ENCODE peak calls at places on chromosomes 11 and 22, in four cellular contexts. D, H, A and N are unnamed samples.

GRCh38 chr11:14320020-14320419 is 39.0 kb downstream of the RRAS2 start:
- DNase-seq in D (no peak), H (no peak), A (no peak), N (no peak)

GRCh38 chr11:17639091-17639490 is 80.3 kb upstream of the MYOD1 start:
- DNase-seq in D (no peak), H (no peak), A (no peak), N (no peak)

GRCh38 chr22:41848468-41848867 is 15.6 kb downstream of the SREBF2 start:
- DNase-seq in D (no peak), H (peak), A (no peak), N (peak)

GRCh38 chr22:44443641-44444235 is 54.3 kb downstream of the RTL6 start:
- DNase-seq in D (no peak), H (no peak), A (no peak), N (peak)

GRCh38 chr11:73274722-73275380 is 2.7 kb downstream of the P2RY6 start:
- DNase-seq in D (no peak), H (peak), A (no peak), N (peak)

GRCh38 chr11:92552942-92553341 is 328.3 kb downstream of the FAT3 start:
- DNase-seq in D (no peak), H (no peak), A (no peak), N (no peak)

GRCh38 chr11:10650630-10651029 is 42.9 kb downstream of the IRAG1 start:
- DNase-seq in D (no peak), H (no peak), A (no peak), N (peak)

GRCh38 chr11:133082453-133082781 is 449.9 kb downstream of the OPCML start:
- DNase-seq in D (no peak), H (peak), A (no peak), N (peak)

GRCh38 chr11:118785362-118785761 is 5.6 kb downstream of the DDX6 start:
- DNase-seq in D (no peak), H (no peak), A (no peak), N (no peak)

GRCh38 chr22:17313591-17313990 is 55.7 kb upstream of the CECR2 start:
- DNase-seq in D (no peak), H (no peak), A (no peak), N (no peak)

GRCh38 chr22:45441158-45441557 is 27.7 kb downstream of the RIBC2 start:
- DNase-seq in D (peak), H (peak), A (peak), N (peak)

GRCh38 chr11:123587559-123587958 is 66.9 kb downstream of the SCN3B start:
- DNase-seq in D (no peak), H (no peak), A (no peak), N (peak)

GRCh38 chr22:43945632-43946390 is 9.4 kb upstream of the SAMM50 start:
- DNase-seq in D (peak), H (peak), A (no peak), N (peak)

GRCh38 chr22:20472629-20473442 is 22.8 kb downstream of the KLHL22 start:
- DNase-seq in D (no peak), H (no peak), A (no peak), N (no peak)

GRCh38 chr11:16098827-16099226 is 257.5 kb downstream of the SOX6 start:
- DNase-seq in D (no peak), H (no peak), A (no peak), N (no peak)

GRCh38 chr22:50434849-50435700 is 39.8 kb downstream of the SBF1 start:
- DNase-seq in D (no peak), H (no peak), A (no peak), N (no peak)

GRCh38 chr11:61545341-61545740 is 35.5 kb downstream of the SYT7 start:
- DNase-seq in D (no peak), H (no peak), A (no peak), N (no peak)

GRCh38 chr11:96388891-96389603 is 665 bp downstream of the CCDC82 start:
- DNase-seq in D (no peak), H (no peak), A (no peak), N (no peak)

GRCh38 chr11:81804858-81805257 is 928.8 kb downstream of the FAM181B start:
- DNase-seq in D (no peak), H (no peak), A (no peak), N (no peak)

GRCh38 chr11:95084509-95084908 is 5.1 kb upstream of the ENDOD1 start:
- DNase-seq in D (no peak), H (no peak), A (no peak), N (no peak)

GRCh38 chr22:17841836-17842235 is 67.6 kb upstream of the BID start:
- DNase-seq in D (peak), H (no peak), A (no peak), N (no peak)

GRCh38 chr11:114821626-114822025 is 143.3 kb downstream of the NXPE2 start:
- DNase-seq in D (no peak), H (peak), A (no peak), N (no peak)

GRCh38 chr11:4086584-4087353 is 7.8 kb upstream of the RRM1 start:
- DNase-seq in D (no peak), H (no peak), A (no peak), N (no peak)

GRCh38 chr22:44531487-44531886 is 33.5 kb upstream of the RTL6 start:
- DNase-seq in D (no peak), H (peak), A (no peak), N (no peak)

GRCh38 chr11:108112059-108112458 is 9.3 kb upstream of the ACAT1 start:
- DNase-seq in D (no peak), H (no peak), A (no peak), N (no peak)

GRCh38 chr11:8959546-8960166 is 4.6 kb downstream of the TMEM9B start:
- DNase-seq in D (no peak), H (peak), A (no peak), N (no peak)

GRCh38 chr11:103051158-103051801 is 40.7 kb downstream of the DCUN1D5 start:
- DNase-seq in D (no peak), H (no peak), A (no peak), N (no peak)

GRCh38 chr11:119919656-119920055 is 190.7 kb upstream of the NECTIN1 start:
- DNase-seq in D (no peak), H (no peak), A (no peak), N (no peak)

GRCh38 chr11:45280449-45280848 is 5.7 kb downstream of the SYT13 start:
- DNase-seq in D (no peak), H (no peak), A (no peak), N (no peak)

GRCh38 chr11:11391796-11392195 is 38.7 kb upstream of the CSNK2A3 start:
- DNase-seq in D (no peak), H (no peak), A (no peak), N (peak)

GRCh38 chr22:28505416-28506156 is 174.1 kb downstream of the TTC28 start:
- DNase-seq in D (no peak), H (no peak), A (no peak), N (no peak)

GRCh38 chr11:102551188-102551781 is 20.7 kb upstream of the MMP7 start:
- DNase-seq in D (no peak), H (no peak), A (no peak), N (no peak)

GRCh38 chr22:48334971-48335370 is 1492.7 kb downstream of the BRD1 start:
- DNase-seq in D (no peak), H (no peak), A (no peak), N (peak)

GRCh38 chr22:42313804-42314581 is 43.5 kb upstream of the TCF20 start:
- DNase-seq in D (peak), H (peak), A (peak), N (peak)

GRCh38 chr11:87259731-87260130 is 222.0 kb downstream of the TMEM135 start:
- DNase-seq in D (no peak), H (no peak), A (no peak), N (no peak)

GRCh38 chr11:70398834-70399680 is 728 bp downstream of the CTTN start:
- DNase-seq in D (no peak), H (peak), A (peak), N (no peak)

GRCh38 chr11:66312549-66313320 is 4.1 kb downstream of the CD248 start:
- DNase-seq in D (peak), H (peak), A (peak), N (peak)

GRCh38 chr11:66310324-66310723 is 6.5 kb downstream of the CD248 start:
- DNase-seq in D (peak), H (no peak), A (no peak), N (no peak)

GRCh38 chr11:66313321-66314185 is 3.3 kb downstream of the CD248 start:
- DNase-seq in D (no peak), H (no peak), A (peak), N (no peak)

GRCh38 chr11:66311470-66311964 is 5.3 kb downstream of the CD248 start:
- DNase-seq in D (no peak), H (no peak), A (no peak), N (no peak)

DNA sequence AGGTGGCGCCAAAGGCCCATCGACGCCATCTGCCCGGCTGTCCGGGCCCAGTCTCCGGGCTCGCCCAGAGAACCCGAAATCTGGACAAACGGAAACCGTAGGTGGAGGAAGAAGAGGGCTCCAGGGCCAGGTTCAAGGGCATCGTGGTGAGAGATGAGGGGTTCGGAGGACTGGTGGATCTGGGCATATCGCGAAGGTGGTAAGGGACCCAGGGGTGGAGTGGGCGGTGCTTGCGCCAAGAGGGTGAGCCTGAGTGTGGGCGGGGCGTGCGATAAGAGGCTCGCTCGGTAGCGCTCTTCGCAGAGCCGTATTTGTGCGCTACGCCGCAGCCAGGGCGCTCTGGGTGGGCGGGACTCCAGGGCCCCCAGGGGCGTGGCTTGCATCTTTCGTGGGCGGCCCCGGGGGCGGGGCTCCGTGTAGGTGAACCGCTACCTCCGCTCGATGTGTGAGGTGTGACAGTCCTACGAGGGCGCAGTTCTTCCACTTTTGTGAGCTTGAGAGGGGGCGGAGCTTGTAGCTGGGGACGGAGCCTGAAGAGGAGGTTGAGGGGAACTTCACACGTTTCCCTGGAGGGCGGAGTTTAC is 4.8 kb downstream of the CD248 start:
- DNase-seq in D (peak), H (peak), A (peak), N (peak)
- TF ChIP-seq POLR2A in D (peak), H (peak), A (peak), N (no peak)

GRCh38 chr11:110367571-110367970 is 62.2 kb upstream of the FDX1 start:
- DNase-seq in D (no peak), H (no peak), A (no peak), N (no peak)
- TF ChIP-seq CTCF in D (no peak), H (peak), A (peak), N (no peak)

DNA sequence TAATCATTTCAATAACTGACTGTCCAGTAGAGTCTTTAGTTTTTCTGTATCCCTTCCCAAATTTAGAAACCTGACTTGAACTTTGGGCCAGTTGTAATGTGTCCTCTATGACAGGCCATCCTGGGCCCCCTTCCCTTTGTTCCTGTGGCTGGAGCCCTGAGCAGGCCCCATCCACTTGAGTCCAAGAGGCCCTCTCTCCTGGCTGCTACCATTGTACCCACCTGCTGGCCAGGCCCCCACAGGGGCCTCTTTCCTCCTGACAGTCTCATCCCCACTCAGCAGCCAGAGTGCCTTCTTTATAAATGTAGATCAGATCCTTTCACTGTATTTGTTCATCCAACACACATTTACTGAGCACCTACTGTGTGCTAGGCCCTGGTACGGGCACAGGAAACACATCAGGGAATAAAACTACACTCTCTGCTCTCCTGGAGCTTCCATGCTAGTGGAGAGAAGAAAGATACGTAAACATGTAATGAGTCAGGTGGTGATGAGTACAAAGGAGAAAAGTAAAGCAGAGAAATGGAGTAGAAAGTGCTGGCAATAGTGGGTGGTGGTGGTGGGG is 2.7 kb upstream of the LRP5 start:
- DNase-seq in D (no peak), H (no peak), A (no peak), N (no peak)
- H3K27ac ChIP-seq in D (no peak), H (no peak), A (no peak), N (no peak)

DNA sequence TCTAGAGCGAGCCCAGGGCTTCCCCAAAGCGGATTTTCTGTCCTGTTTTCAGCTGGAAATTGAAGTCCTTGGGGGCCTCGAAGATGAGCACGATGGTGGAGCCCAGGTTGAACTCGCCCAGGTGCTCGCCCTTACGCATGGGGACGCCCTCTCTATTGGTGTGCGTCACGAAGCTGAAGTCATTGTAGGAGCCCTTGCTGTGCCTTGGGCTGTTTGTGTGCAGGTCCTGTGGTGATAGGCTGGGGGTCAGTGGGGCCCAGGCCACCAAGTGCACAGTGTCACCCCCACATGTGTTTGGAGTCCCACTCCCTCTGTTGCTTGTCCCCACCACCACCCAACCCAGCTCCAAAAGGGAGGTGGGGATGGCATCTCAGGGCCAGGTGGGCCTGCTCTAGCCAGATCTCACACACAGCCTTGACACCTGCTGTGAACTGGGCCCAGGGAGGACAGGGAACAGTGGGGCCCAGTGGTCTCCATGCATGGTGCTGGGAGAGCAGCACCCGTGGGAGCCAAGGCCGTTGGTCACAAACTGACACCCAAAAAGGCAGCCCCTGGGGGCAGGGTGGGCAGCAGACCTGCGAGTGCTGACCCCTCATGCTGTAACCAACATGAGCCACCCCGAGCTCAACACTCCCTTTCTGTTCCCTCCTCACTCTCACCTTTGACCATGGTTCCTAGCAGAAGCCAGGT is 42.3 kb downstream of the PISD start:
- DNase-seq in D (no peak), H (no peak), A (no peak), N (no peak)
- TF ChIP-seq POLR2A in D (no peak), H (no peak), A (no peak), N (no peak)

GRCh38 chr22:21593406-21594232 is 26.1 kb downstream of the UBE2L3 start:
- DNase-seq in D (no peak), H (no peak), A (no peak), N (no peak)
- TF ChIP-seq CTCF in D (no peak), H (no peak), A (no peak), N (no peak)

GRCh38 chr22:37058917-37059701 is 7.6 kb downstream of the KCTD17 start:
- DNase-seq in D (no peak), H (no peak), A (no peak), N (no peak)
- H3K27ac ChIP-seq in D (no peak), H (no peak), A (no peak), N (no peak)

GRCh38 chr11:122367809-122368231 is 251.8 kb upstream of the BLID start:
- DNase-seq in D (peak), H (peak), A (peak), N (no peak)
- TF ChIP-seq POLR2A in D (no peak), H (peak), A (no peak), N (no peak)

DNA sequence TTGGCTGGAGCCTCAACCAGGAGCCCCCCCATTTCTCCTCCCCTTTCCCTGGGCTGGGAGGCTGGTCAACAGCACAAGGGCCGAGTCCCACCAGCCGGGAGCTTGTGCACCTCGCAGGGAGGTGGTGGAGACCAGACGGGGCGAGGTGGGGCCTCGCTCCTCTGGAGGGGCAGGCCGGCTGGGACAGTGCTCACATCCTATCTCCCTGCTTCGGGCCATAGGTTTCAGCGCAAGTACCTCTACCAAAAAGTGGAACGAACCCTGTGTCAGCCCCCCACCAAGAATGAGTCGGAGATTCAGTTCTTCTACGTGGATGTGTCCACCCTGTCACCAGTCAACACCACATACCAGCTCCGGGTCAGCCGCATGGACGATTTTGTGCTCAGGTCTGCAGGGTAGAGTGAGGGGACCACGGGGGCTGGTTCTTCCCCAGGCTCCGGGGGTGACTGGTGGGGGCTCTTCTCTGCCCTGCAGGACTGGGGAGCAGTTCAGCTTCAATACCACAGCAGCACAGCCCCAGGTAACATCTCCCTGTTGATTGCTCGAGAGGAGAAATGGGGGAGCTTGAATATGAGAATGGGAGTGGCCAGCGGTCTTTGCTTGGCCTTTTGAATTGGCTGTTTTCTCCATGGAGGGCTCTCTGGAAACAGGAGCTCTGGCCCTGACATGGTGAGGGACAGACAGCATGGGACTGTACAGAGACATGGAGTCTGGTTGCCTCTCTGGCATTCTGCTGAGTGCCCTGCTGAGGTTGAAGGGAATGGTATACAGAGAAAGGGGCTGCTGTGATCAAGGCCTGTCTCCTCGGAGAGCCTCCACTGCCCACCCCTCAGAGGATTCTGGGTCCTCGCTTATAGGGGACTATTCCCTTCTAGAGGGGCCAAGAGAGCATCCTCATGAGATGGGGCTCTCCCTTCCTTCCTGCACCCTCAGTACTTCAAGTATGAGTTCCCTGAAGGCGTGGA is 3.3 kb downstream of the SIDT2 start:
- DNase-seq in D (no peak), H (no peak), A (no peak), N (peak)
- TF ChIP-seq CTCF in D (no peak), H (peak), A (no peak), N (no peak)